ENCODE peak calls at places on chromosomes 16 and 17, in six cellular contexts. One of them, this sample, is unnamed.

GRCh38 chr16:72404299-72404698 is 232.3 kb upstream of the PMFBP1 start:
- DNase-seq in Calu3: no peak
- DNase-seq in fibroblast of lung: peak; percentile 29
- DNase-seq in chondrocyte: no peak
- DNase-seq in psoas muscle: no peak
- DNase-seq in SK-N-SH: no peak
- DNase-seq in this sample: no peak

GRCh38 chr16:31092330-31092729 is 2.3 kb downstream of the VKORC1 start:
- DNase-seq in Calu3: no peak
- DNase-seq in fibroblast of lung: peak; percentile 35
- DNase-seq in chondrocyte: no peak
- DNase-seq in psoas muscle: no peak
- DNase-seq in SK-N-SH: no peak
- DNase-seq in this sample: no peak

GRCh38 chr16:81715358-81716196 is 63.5 kb upstream of the PLCG2 start:
- DNase-seq in Calu3: no peak
- DNase-seq in fibroblast of lung: no peak
- DNase-seq in chondrocyte: no peak
- DNase-seq in psoas muscle: no peak
- DNase-seq in SK-N-SH: no peak
- DNase-seq in this sample: no peak

GRCh38 chr17:17303847-17304490 is 796 bp downstream of the NT5M start:
- DNase-seq in Calu3: no peak
- DNase-seq in fibroblast of lung: no peak
- DNase-seq in chondrocyte: peak; percentile 18
- DNase-seq in psoas muscle: no peak
- DNase-seq in SK-N-SH: peak; percentile 34
- DNase-seq in this sample: no peak

GRCh38 chr17:38653679-38654078 is 21.1 kb downstream of the EPOP start:
- DNase-seq in Calu3: no peak
- DNase-seq in fibroblast of lung: no peak
- DNase-seq in chondrocyte: no peak
- DNase-seq in psoas muscle: no peak
- DNase-seq in SK-N-SH: no peak
- DNase-seq in this sample: no peak

GRCh38 chr16:12723681-12724080 is 80.0 kb downstream of the CPPED1 start:
- DNase-seq in Calu3: no peak
- DNase-seq in fibroblast of lung: no peak
- DNase-seq in chondrocyte: no peak
- DNase-seq in psoas muscle: no peak
- DNase-seq in SK-N-SH: no peak
- DNase-seq in this sample: no peak

GRCh38 chr17:66885417-66885816 is 50.5 kb downstream of the CACNG5 start:
- DNase-seq in Calu3: no peak
- DNase-seq in fibroblast of lung: no peak
- DNase-seq in chondrocyte: no peak
- DNase-seq in psoas muscle: no peak
- DNase-seq in SK-N-SH: no peak
- DNase-seq in this sample: no peak

GRCh38 chr17:19876524-19877161 is 8.9 kb upstream of the ULK2 start:
- DNase-seq in Calu3: no peak
- DNase-seq in fibroblast of lung: no peak
- DNase-seq in chondrocyte: peak; percentile 55
- DNase-seq in psoas muscle: peak; percentile 48
- DNase-seq in SK-N-SH: no peak
- DNase-seq in this sample: no peak

GRCh38 chr17:3740611-3741073 is 16.9 kb downstream of the HASPIN start:
- DNase-seq in Calu3: no peak
- DNase-seq in fibroblast of lung: no peak
- DNase-seq in chondrocyte: no peak
- DNase-seq in psoas muscle: no peak
- DNase-seq in SK-N-SH: no peak
- DNase-seq in this sample: no peak

GRCh38 chr16:70737377-70738082 is 51.7 kb upstream of the MTSS2 start:
- DNase-seq in Calu3: no peak
- DNase-seq in fibroblast of lung: peak; percentile 80
- DNase-seq in chondrocyte: no peak
- DNase-seq in psoas muscle: peak; percentile 83
- DNase-seq in SK-N-SH: peak; percentile 96
- DNase-seq in this sample: no peak

GRCh38 chr16:17404903-17405691 is 65.7 kb downstream of the XYLT1 start:
- DNase-seq in Calu3: no peak
- DNase-seq in fibroblast of lung: peak; percentile 88
- DNase-seq in chondrocyte: no peak
- DNase-seq in psoas muscle: peak; percentile 77
- DNase-seq in SK-N-SH: peak; percentile 21
- DNase-seq in this sample: no peak

GRCh38 chr17:6135996-6136395 is 65.8 kb downstream of the WSCD1 start:
- DNase-seq in Calu3: no peak
- DNase-seq in fibroblast of lung: no peak
- DNase-seq in chondrocyte: no peak
- DNase-seq in psoas muscle: no peak
- DNase-seq in SK-N-SH: no peak
- DNase-seq in this sample: no peak

GRCh38 chr16:48430890-48431289 is 45.7 kb upstream of the SIAH1 start:
- DNase-seq in Calu3: no peak
- DNase-seq in fibroblast of lung: no peak
- DNase-seq in chondrocyte: no peak
- DNase-seq in psoas muscle: no peak
- DNase-seq in SK-N-SH: no peak
- DNase-seq in this sample: no peak

GRCh38 chr16:78611318-78611717 is 511.9 kb downstream of the WWOX start:
- DNase-seq in Calu3: no peak
- DNase-seq in fibroblast of lung: no peak
- DNase-seq in chondrocyte: no peak
- DNase-seq in psoas muscle: no peak
- DNase-seq in SK-N-SH: no peak
- DNase-seq in this sample: no peak

GRCh38 chr17:2299136-2299535 is 4.4 kb downstream of the SMG6 start:
- DNase-seq in Calu3: no peak
- DNase-seq in fibroblast of lung: no peak
- DNase-seq in chondrocyte: no peak
- DNase-seq in psoas muscle: no peak
- DNase-seq in SK-N-SH: no peak
- DNase-seq in this sample: no peak

GRCh38 chr17:15954222-15954621 is 9.3 kb downstream of the ADORA2B start:
- DNase-seq in Calu3: peak; percentile 65
- DNase-seq in fibroblast of lung: peak; percentile 90
- DNase-seq in chondrocyte: no peak
- DNase-seq in psoas muscle: no peak
- DNase-seq in SK-N-SH: no peak
- DNase-seq in this sample: no peak

GRCh38 chr17:47895254-47895855 is 681 bp upstream of the SP2 start:
- DNase-seq in Calu3: no peak
- DNase-seq in fibroblast of lung: peak; percentile 28
- DNase-seq in chondrocyte: no peak
- DNase-seq in psoas muscle: peak; percentile 39
- DNase-seq in SK-N-SH: no peak
- DNase-seq in this sample: no peak

DNA sequence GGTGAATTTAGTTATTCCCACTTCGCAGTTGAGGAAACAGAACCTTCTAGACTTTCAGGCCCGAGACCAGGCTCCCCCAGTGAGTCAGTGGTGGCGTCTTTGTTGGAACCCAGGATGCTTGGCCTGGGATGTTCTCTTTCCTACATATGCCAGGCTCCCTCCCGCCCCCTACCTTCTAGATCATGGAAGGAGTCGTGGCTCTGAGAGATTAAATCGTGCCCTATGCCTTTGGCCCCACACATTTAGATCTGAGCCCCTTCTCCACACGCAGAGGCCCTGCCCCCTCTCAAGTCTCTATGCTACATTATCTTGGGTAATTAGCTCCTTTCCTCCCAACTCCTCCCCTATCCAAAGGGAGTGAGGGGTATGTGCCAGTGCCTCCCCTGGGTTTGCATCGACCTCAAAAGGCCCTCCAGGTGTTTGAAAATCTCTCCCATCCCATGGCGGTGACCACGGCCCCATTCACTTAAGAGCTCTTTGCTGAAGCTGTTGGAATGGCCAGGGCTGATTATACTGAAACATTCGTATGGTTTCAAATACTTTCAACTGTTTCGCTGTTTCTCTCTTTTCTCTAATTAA is 3.0 kb downstream of the NGFR start:
- DNase-seq in Calu3: no peak
- DNase-seq in fibroblast of lung: no peak
- DNase-seq in chondrocyte: no peak
- DNase-seq in psoas muscle: no peak
- DNase-seq in SK-N-SH: peak; percentile 60
- DNase-seq in this sample: no peak
- TF ChIP-seq CTCF in Calu3: no peak
- TF ChIP-seq CTCF in fibroblast of lung: peak; percentile 13
- TF ChIP-seq CTCF in chondrocyte: peak; percentile 39
- TF ChIP-seq CTCF in psoas muscle: no peak
- TF ChIP-seq CTCF in SK-N-SH: no peak
- TF ChIP-seq CTCF in this sample: peak; percentile 9

GRCh38 chr17:30995347-30995746 is 24.5 kb downstream of the RNF135 start:
- DNase-seq in Calu3: no peak
- DNase-seq in fibroblast of lung: no peak
- DNase-seq in chondrocyte: no peak
- DNase-seq in psoas muscle: no peak
- DNase-seq in SK-N-SH: no peak
- DNase-seq in this sample: no peak

GRCh38 chr17:30996481-30996880 is 25.6 kb downstream of the RNF135 start:
- DNase-seq in Calu3: no peak
- DNase-seq in fibroblast of lung: no peak
- DNase-seq in chondrocyte: no peak
- DNase-seq in psoas muscle: no peak
- DNase-seq in SK-N-SH: no peak
- DNase-seq in this sample: no peak

GRCh38 chr17:30997270-30997669 is 26.4 kb downstream of the RNF135 start:
- DNase-seq in Calu3: no peak
- DNase-seq in fibroblast of lung: no peak
- DNase-seq in chondrocyte: no peak
- DNase-seq in psoas muscle: no peak
- DNase-seq in SK-N-SH: no peak
- DNase-seq in this sample: no peak

GRCh38 chr17:31002047-31002446 is 31.2 kb downstream of the RNF135 start:
- DNase-seq in Calu3: no peak
- DNase-seq in fibroblast of lung: no peak
- DNase-seq in chondrocyte: no peak
- DNase-seq in psoas muscle: no peak
- DNase-seq in SK-N-SH: no peak
- DNase-seq in this sample: no peak

DNA sequence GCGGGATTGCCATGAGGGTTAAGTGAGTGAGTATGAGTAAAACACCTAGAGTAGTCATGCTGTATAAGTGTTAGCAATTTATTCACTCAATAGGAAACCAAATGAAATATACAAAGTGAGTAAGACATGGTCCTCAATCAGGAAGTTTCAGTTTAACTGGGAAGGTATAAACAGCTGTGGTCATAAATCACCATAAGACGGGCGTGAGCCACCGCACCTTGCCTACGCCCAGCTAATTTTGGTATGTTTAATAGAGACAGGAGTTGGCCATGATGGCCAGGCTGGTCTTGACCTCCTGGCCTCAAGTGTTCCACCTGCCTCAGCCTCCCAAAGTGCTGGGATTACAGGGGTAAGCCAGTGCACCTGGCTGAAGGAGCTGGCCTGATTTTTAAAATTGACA is 27.0 kb downstream of the RNF135 start:
- DNase-seq in Calu3: no peak
- DNase-seq in fibroblast of lung: no peak
- DNase-seq in chondrocyte: no peak
- DNase-seq in psoas muscle: no peak
- DNase-seq in SK-N-SH: no peak
- DNase-seq in this sample: no peak
- TF ChIP-seq CTCF in Calu3: no peak
- TF ChIP-seq CTCF in fibroblast of lung: no peak
- TF ChIP-seq CTCF in chondrocyte: no peak
- TF ChIP-seq CTCF in psoas muscle: no peak
- TF ChIP-seq CTCF in SK-N-SH: no peak
- TF ChIP-seq CTCF in this sample: no peak

GRCh38 chr16:58661199-58661830 is 23.3 kb downstream of the SLC38A7 start:
- DNase-seq in Calu3: peak; percentile 66
- DNase-seq in fibroblast of lung: peak; percentile 84
- DNase-seq in chondrocyte: no peak
- DNase-seq in psoas muscle: peak; percentile 54
- DNase-seq in SK-N-SH: peak; percentile 78
- DNase-seq in this sample: peak; percentile 30
- TF ChIP-seq CTCF in Calu3: peak; percentile 59
- TF ChIP-seq CTCF in fibroblast of lung: peak; percentile 71
- TF ChIP-seq CTCF in chondrocyte: peak; percentile 85
- TF ChIP-seq CTCF in psoas muscle: peak; percentile 59
- TF ChIP-seq CTCF in SK-N-SH: peak; percentile 78
- TF ChIP-seq CTCF in this sample: peak; percentile 37

GRCh38 chr17:44386182-44386525 is 3.3 kb downstream of the ITGA2B start:
- DNase-seq in Calu3: no peak
- DNase-seq in fibroblast of lung: no peak
- DNase-seq in chondrocyte: no peak
- DNase-seq in psoas muscle: no peak
- DNase-seq in SK-N-SH: no peak
- DNase-seq in this sample: no peak

GRCh38 chr17:44384823-44385286 is 4.6 kb downstream of the ITGA2B start:
- DNase-seq in Calu3: no peak
- DNase-seq in fibroblast of lung: no peak
- DNase-seq in chondrocyte: peak; percentile 80
- DNase-seq in psoas muscle: no peak
- DNase-seq in SK-N-SH: no peak
- DNase-seq in this sample: no peak

GRCh38 chr17:44384281-44384822 is 5.1 kb downstream of the ITGA2B start:
- DNase-seq in Calu3: no peak
- DNase-seq in fibroblast of lung: no peak
- DNase-seq in chondrocyte: peak; percentile 47
- DNase-seq in psoas muscle: no peak
- DNase-seq in SK-N-SH: peak; percentile 25
- DNase-seq in this sample: peak; percentile 64

GRCh38 chr17:44383861-44384260 is 5.6 kb downstream of the ITGA2B start:
- DNase-seq in Calu3: no peak
- DNase-seq in fibroblast of lung: no peak
- DNase-seq in chondrocyte: peak; percentile 48
- DNase-seq in psoas muscle: no peak
- DNase-seq in SK-N-SH: no peak
- DNase-seq in this sample: no peak

DNA sequence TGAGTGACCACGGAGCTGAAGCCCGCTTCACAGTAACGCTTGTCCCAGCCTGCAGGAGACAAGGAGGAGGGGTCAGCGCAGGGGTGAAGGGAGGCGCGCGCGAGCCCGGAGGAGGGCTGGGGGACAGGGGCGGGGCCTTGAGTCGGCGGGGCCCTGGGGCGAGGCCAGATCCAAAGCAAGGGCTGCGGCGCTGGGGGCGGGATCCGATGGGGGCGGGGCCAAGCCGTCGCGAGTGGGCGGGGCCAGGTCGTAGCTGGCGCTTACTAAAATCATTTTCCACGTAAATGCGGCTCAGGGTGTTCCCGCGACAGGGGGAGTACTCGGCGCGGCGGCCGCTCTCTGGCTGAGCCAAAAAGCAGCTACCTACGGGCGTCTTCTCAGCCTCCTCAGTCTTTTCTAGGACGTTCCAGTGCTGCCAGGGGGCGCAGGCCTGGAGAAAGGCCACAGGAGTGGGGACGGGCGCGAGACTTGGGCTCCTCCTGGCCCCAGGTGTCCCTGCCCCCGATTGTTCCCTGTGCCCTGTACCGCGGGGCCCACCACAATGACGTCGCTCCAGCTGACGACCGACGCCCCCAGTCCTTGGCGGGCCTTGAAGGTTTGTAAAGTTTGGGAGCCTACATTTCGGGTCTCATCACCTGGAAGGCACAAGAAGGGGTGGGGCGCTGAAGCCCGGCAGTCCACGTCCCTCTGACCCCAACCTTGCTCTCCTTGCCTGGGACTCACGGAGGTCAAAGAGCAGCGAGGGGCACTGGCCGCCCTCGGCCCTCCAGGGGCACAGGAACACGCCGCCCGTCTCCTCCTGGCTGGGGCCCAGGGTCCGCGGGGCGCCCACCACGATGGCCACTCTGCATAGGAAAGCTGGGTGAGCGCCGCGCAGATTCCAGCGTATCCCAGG is 3.9 kb downstream of the ITGA2B start:
- DNase-seq in Calu3: peak; percentile 91
- DNase-seq in fibroblast of lung: peak; percentile 61
- DNase-seq in chondrocyte: peak; percentile 86
- DNase-seq in psoas muscle: peak; percentile 74
- DNase-seq in SK-N-SH: peak; percentile 97
- DNase-seq in this sample: peak; percentile 87
- TF ChIP-seq CTCF in Calu3: no peak
- TF ChIP-seq CTCF in fibroblast of lung: peak; percentile 22
- TF ChIP-seq CTCF in chondrocyte: peak; percentile 72
- TF ChIP-seq CTCF in psoas muscle: peak; percentile 7
- TF ChIP-seq CTCF in SK-N-SH: peak; percentile 36
- TF ChIP-seq CTCF in this sample: no peak